ENCODE peak calls at places on chromosomes 11 and 22, in four cellular contexts. M is HFFc6, Z is GM04504, P is kidney glomerular epithelial cell. S is an unnamed sample.

GRCh38 chr11:134069426-134069921 is 602 bp downstream of the JAM3 start:
- DNase-seq in Z (no peak), M (no peak), P (no peak), S (no peak)

GRCh38 chr11:125075242-125075625 is 12.1 kb downstream of the SLC37A2 start:
- DNase-seq in P (no peak), M (no peak), Z (no peak), S (no peak)

GRCh38 chr11:63826471-63827190 is 12.3 kb upstream of the MARK2 start:
- DNase-seq in Z (no peak), P (no peak), M (no peak), S (no peak)

GRCh38 chr11:77250881-77251640 is 50.4 kb downstream of the GDPD4 start:
- DNase-seq in P (no peak), M (peak), Z (no peak), S (peak)

GRCh38 chr22:38316340-38317236 is 645 bp downstream of the CSNK1E start:
- DNase-seq in Z (no peak), M (peak), P (no peak), S (peak)

GRCh38 chr11:34175284-34176019 is 70.0 kb downstream of the NAT10 start:
- DNase-seq in P (no peak), M (no peak), Z (no peak), S (no peak)

GRCh38 chr11:105838668-105839403 is 183.2 kb downstream of the MSANTD4 start:
- DNase-seq in M (no peak), Z (no peak), P (peak), S (no peak)

GRCh38 chr11:36358436-36358835 is 62.3 kb downstream of the PRR5L start:
- DNase-seq in Z (no peak), M (no peak), P (no peak), S (no peak)

GRCh38 chr11:14643697-14644395 is at the start of gene PDE3B:
- DNase-seq in M (no peak), P (peak), Z (no peak), S (peak)

GRCh38 chr11:1146311-1146864 is 11.4 kb upstream of the MUC5AC start:
- DNase-seq in M (no peak), Z (no peak), P (no peak), S (no peak)

S was measured in T-helper 1 cell.